ENCODE peak calls at places on chromosomes 7 and 10, in four cellular contexts. T, K, J and F are unnamed samples.
A peak's percentile ranks its signal among the peaks of the same experiment; 100 is the strongest.

GRCh38 chr7:69403169-69403568 is 195.1 kb upstream of the AUTS2 start:
- DNase-seq in T (no peak), K (no peak), J (no peak), F (no peak)

GRCh38 chr7:149569025-149569725 is 71.6 kb upstream of the ZNF746 start:
- DNase-seq in K (no peak), T (peak; percentile 26), J (no peak), F (no peak)

GRCh38 chr10:63297941-63298340 is 164.8 kb downstream of the NRBF2 start:
- DNase-seq in T (no peak), J (no peak), K (no peak), F (no peak)

GRCh38 chr7:151705744-151706567 is 171.0 kb downstream of the PRKAG2 start:
- DNase-seq in J (peak; percentile 60), T (peak; percentile 52), K (peak; percentile 55), F (no peak)

GRCh38 chr7:2633538-2634264 is 1.9 kb downstream of the TTYH3 start:
- DNase-seq in K (no peak), T (peak; percentile 89), J (peak; percentile 50), F (no peak)

GRCh38 chr7:25122373-25122772 is 2.7 kb downstream of the CYCS start:
- DNase-seq in K (no peak), T (peak; percentile 75), J (no peak), F (no peak)

GRCh38 chr7:87312215-87312865 is 33.1 kb upstream of the CROT start:
- DNase-seq in K (peak; percentile 89), J (peak; percentile 75), T (peak; percentile 71), F (peak; percentile 15)

GRCh38 chr7:24129597-24129996 is 154.4 kb upstream of the NPY start:
- DNase-seq in T (peak; percentile 22), K (no peak), J (no peak), F (no peak)

GRCh38 chr10:61987537-61987936 is 86.0 kb downstream of the ARID5B start:
- DNase-seq in J (no peak), T (no peak), K (no peak), F (no peak)

GRCh38 chr7:40542982-40543741 is 408.4 kb downstream of the SUGCT start:
- DNase-seq in K (no peak), J (no peak), T (peak; percentile 17), F (no peak)
- TF ChIP-seq FOS in K (no peak), J (no peak), T (no peak), F (no peak)

GRCh38 chr10:131242007-131242406 is 69.5 kb downstream of the TCERG1L start:
- DNase-seq in J (no peak), T (no peak), K (peak; percentile 32), F (no peak)
- TF ChIP-seq FOS in J (no peak), T (no peak), K (no peak), F (no peak)

DNA sequence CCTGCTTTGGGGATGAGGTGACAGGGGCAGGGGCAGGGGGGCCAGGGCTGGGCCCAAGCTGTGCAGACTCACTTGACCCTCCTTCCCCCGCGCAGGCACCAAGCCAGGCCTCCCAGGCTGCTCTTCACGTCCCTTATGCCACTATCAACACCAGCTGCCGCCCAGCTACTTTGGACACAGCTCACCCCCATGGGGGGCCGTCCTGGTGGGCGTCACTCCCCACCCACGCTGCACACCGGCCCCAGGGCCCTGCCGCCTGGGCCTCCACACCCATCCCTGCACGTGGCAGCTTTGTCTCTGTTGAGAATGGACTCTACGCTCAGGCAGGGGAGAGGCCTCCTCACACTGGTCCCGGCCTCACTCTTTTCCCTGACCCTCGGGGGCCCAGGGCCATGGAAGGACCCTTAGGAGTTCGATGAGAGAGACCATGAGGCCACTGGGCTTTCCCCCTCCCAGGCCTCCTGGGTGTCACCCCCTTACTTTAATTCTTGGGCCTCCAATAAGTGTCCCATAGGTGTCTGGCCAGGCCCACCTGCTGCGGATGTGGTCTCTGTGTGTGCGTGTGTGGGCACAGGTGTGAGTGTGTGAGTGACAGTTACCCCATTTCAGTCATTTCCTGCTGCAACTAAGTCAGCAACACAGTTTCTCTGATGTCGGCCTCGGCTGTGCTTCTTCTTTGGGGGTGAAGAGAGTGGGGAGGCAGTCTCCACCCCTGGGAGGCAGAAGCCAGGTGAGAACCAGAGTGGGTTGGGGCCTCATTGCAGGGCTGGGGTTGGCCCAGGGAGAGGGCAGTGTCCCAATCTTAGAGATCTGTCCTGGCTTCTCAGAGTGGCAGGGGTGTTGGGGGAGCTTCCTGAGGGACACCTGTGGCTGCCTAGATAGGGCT is 1.3 kb downstream of the PVRIG start:
- DNase-seq in J (no peak), T (no peak), K (no peak), F (peak; percentile 82)
- TF ChIP-seq FOS in J (no peak), T (no peak), K (no peak), F (no peak)

GRCh38 chr10:113381906-113382562 is 170.8 kb upstream of the HABP2 start:
- DNase-seq in T (peak; percentile 57), K (no peak), J (peak; percentile 86), F (no peak)

GRCh38 chr10:113384181-113384580 is 168.7 kb upstream of the HABP2 start:
- DNase-seq in T (no peak), K (no peak), J (no peak), F (no peak)

GRCh38 chr10:113386005-113386404 is 166.8 kb upstream of the HABP2 start:
- DNase-seq in T (peak; percentile 56), K (no peak), J (peak; percentile 34), F (no peak)

GRCh38 chr10:113382691-113383090 is 170.2 kb upstream of the HABP2 start:
- DNase-seq in T (no peak), J (no peak), K (no peak), F (no peak)

GRCh38 chr10:113385021-113385975 is 167.6 kb upstream of the HABP2 start:
- DNase-seq in K (peak; percentile 29), T (peak; percentile 85), J (peak; percentile 83), F (no peak)
- TF ChIP-seq FOS in K (no peak), T (no peak), J (no peak), F (no peak)

GRCh38 chr10:98696516-98696915 is 249.8 kb upstream of the HPS1 start:
- DNase-seq in J (no peak), K (no peak), T (no peak), F (no peak)

GRCh38 chr10:98694014-98694413 is 247.3 kb upstream of the HPS1 start:
- DNase-seq in K (no peak), T (no peak), J (no peak), F (no peak)

DNA sequence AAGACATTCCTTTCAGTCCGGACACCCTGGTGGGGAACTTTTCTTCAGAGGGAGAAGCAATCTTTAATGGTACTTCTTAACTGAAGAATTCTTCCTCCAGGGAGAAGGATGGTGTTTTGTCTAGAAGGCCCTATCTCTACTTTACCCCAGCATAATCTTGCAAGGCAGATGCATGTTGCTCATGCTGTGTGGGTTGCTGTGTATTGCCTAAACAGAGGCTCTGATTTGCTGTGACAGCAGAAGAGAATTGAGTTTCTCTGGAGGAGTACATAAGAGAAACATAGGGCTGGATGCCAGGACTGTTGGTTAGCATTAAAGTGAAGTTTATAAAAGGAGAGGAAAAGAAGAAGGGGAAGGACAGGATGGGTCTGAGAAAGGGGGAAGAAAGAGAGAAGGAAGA is 248.1 kb upstream of the HPS1 start:
- DNase-seq in K (no peak), J (no peak), T (no peak), F (no peak)
- TF ChIP-seq FOS in K (no peak), J (no peak), T (no peak), F (no peak)

GRCh38 chr7:131581241-131582157 is 25.1 kb upstream of the PODXL start:
- DNase-seq in T (no peak), J (peak; percentile 59), K (no peak), F (no peak)
- TF ChIP-seq FOS in T (no peak), J (no peak), K (no peak), F (no peak)

DNA sequence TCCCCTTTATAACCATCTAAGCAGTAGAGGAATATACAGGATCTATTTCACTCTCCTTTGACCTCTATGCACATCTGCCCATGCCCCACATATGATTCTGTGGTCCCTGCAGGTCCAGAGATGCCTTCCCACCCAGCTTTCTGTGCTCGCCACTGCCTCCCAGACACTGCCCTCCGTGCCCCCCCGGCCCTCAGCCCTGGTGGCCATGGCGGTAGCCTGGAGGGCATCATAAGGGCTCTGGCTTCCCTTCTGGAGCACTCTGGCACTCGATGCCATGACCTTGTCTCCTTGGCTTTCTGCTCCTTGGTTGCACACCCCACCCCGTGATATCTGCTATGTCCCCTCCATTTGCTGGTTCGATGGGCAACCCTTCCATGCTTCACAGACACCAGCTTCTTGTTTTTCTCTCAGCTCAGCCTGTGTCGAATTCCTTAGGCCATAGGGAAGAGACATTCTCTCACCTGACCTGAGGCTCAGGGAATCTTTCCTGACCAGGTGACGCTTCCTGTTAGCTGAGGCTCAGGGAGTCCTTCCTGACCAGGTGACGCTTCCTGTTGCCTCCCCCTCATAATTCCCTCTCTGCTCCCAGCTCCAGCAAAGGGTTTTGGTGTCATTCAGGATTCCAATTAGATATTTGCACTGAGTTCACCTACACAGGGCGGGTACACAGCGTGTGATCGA is 100.4 kb upstream of the GLI3 start:
- DNase-seq in K (no peak), J (no peak), T (no peak), F (no peak)
- TF ChIP-seq FOS in K (no peak), J (no peak), T (no peak), F (no peak)

DNA sequence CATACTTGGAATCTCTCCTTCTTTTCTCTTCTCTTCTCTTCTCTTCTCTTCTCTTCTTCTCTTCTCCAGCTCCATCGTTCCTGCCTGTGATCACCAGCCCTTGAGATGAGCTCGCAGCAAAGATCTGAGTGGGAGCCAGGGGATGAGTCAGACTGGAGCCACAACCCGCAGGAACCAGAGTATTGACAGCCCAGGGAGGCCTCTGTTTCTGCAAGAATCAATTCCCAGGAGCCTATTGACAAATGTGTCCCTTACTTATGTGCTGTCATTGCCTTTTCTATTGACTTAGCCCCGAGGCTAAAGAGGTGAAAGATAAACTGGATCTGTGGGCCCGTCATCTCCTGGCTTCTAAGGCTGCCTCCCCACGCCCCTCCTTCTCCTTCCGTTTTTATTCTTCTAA is 13.1 kb upstream of the HABP2 start:
- DNase-seq in T (peak; percentile 36), K (no peak), J (no peak), F (no peak)
- TF ChIP-seq FOS in T (no peak), K (no peak), J (no peak), F (no peak)